ENCODE peak calls at places on chromosomes 5 and 9, in seven cellular contexts. N is AG04449, P is astrocyte of the spinal cord, T is adrenal gland, X is thoracic aorta, K is fibroblast of pulmonary artery, B is OCI-LY7. Q is an unnamed sample.
A peak's percentile ranks its signal among the peaks of the same experiment; 100 is the strongest.

GRCh38 chr5:14687023-14687665 is 22.6 kb downstream of the OTULIN start:
- DNase-seq in N (no peak), P (peak; percentile 54), T (no peak), X (no peak), K (peak; percentile 23), B (no peak), Q (peak; percentile 44)

GRCh38 chr5:177399903-177400868 is at the start of gene PFN3:
- DNase-seq in N (no peak), P (peak; percentile 27), T (no peak), X (no peak), K (peak; percentile 39), B (no peak), Q (no peak)

GRCh38 chr9:82313697-82314096 is 325.1 kb downstream of the SPATA31D1 start:
- DNase-seq in N (no peak), P (no peak), T (no peak), X (no peak), K (no peak), B (no peak), Q (no peak)

GRCh38 chr5:135594416-135594960 is 15.7 kb upstream of the CXCL14 start:
- DNase-seq in N (no peak), P (no peak), T (no peak), X (no peak), K (no peak), B (no peak), Q (no peak)

GRCh38 chr9:19085295-19085694 is 17.4 kb downstream of the HAUS6 start:
- DNase-seq in N (no peak), P (no peak), T (no peak), X (no peak), K (peak; percentile 16), B (peak; percentile 27), Q (peak; percentile 5)

GRCh38 chr5:8773091-8773615 is 772.7 kb downstream of the SEMA5A start:
- DNase-seq in N (no peak), P (no peak), T (no peak), X (no peak), K (no peak), B (no peak), Q (no peak)

GRCh38 chr9:127166651-127167524 is 44.5 kb upstream of the ANGPTL2 start:
- DNase-seq in N (no peak), P (no peak), T (peak; percentile 18), X (no peak), K (no peak), B (peak; percentile 98), Q (no peak)

GRCh38 chr5:37717613-37718431 is 122.0 kb downstream of the GDNF start:
- DNase-seq in N (no peak), P (peak; percentile 94), T (peak; percentile 59), X (no peak), K (peak; percentile 94), B (no peak), Q (peak; percentile 95)

GRCh38 chr5:148107608-148108007 is 43.8 kb downstream of the SPINK5 start:
- DNase-seq in N (no peak), P (no peak), T (no peak), X (no peak), K (no peak), B (no peak), Q (no peak)

GRCh38 chr9:242461-243080 is 27.9 kb downstream of the DOCK8 start:
- DNase-seq in N (no peak), P (no peak), T (no peak), X (no peak), K (no peak), B (no peak), Q (no peak)

GRCh38 chr5:120326651-120327050 is 137.4 kb upstream of the PRR16 start:
- DNase-seq in N (no peak), P (no peak), T (no peak), X (no peak), K (no peak), B (no peak), Q (no peak)

GRCh38 chr9:109440117-109440515 is 58.0 kb downstream of the PTPN3 start:
- DNase-seq in N (no peak), P (no peak), T (peak; percentile 77), X (no peak), K (no peak), B (no peak), Q (no peak)

GRCh38 chr5:40021007-40021406 is 596.2 kb upstream of the DAB2 start:
- DNase-seq in N (no peak), P (no peak), T (no peak), X (no peak), K (no peak), B (peak; percentile 10), Q (peak; percentile 23)

GRCh38 chr9:36623280-36623679 is 50.6 kb downstream of the MELK start:
- DNase-seq in N (no peak), P (peak; percentile 4), T (no peak), X (no peak), K (peak; percentile 35), B (no peak), Q (peak; percentile 51)

GRCh38 chr5:126339215-126339805 is 83.9 kb upstream of the GRAMD2B start:
- DNase-seq in N (peak; percentile 41), P (peak; percentile 77), T (peak; percentile 67), X (peak; percentile 29), K (peak; percentile 87), B (peak; percentile 74), Q (peak; percentile 87)

GRCh38 chr9:15696979-15697378 is 144.1 kb downstream of the CCDC171 start:
- DNase-seq in N (no peak), P (no peak), T (no peak), X (no peak), K (no peak), B (no peak), Q (peak; percentile 38)

DNA sequence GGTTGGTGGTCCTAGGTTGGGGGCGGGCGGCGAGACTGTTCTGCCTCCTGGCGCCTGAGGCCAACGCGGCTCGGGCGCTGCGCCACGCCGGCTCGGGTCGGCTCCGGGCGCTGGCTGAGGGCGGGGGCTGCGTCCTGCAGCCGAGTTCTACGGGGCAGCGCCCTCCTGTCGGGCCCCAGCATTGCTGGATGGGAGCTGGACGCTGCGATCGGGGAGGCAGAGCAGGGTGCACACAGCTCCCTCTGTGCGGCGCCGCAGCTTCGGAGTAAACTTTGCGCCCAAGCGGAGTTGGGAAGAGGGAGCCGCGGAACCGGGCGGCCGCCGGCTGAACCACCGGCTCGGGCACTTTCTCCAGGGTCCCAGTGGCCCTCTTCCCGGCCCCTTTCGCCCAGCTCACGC is 530 bp downstream of the PRDM6 start:
- DNase-seq in N (no peak), P (peak; percentile 33), T (no peak), X (no peak), K (peak; percentile 39), B (no peak), Q (peak; percentile 55)
- H3K4me3 ChIP-seq in N (peak overlapping the region; percentile 59), P (peak overlapping the region; percentile 29), T (peak overlapping the region; percentile 13), X (peak overlapping the region; percentile 93), K (peak overlapping the region; percentile 51), B (no peak overlapping the region), Q (peak overlapping the region; percentile 46)

DNA sequence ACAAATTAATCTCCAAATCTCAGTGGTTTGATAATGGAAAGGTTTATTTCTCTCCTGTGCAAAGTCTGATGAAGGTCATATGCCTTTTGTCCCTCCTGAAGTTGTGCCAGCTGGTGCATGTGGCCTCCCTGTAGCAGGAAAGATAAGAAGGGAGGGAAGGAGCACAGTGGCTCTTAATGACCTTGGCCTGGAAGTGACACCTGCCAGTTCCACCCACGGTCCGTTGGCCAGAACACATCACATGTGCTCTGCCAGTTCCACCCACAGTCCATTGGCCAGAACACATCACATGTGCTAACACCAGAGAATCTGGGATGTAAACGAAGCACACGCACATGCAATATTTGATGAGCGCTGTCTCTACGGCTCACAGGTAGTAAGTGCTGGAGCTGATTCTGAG is 130.9 kb downstream of the DOCK2 start:
- DNase-seq in N (no peak), P (no peak), T (peak; percentile 74), X (no peak), K (no peak), B (peak; percentile 7), Q (no peak)
- TF ChIP-seq CTCF in N (no peak), P (no peak), T (no peak), X (no peak), K (no peak), B (no peak), Q (no peak)

DNA sequence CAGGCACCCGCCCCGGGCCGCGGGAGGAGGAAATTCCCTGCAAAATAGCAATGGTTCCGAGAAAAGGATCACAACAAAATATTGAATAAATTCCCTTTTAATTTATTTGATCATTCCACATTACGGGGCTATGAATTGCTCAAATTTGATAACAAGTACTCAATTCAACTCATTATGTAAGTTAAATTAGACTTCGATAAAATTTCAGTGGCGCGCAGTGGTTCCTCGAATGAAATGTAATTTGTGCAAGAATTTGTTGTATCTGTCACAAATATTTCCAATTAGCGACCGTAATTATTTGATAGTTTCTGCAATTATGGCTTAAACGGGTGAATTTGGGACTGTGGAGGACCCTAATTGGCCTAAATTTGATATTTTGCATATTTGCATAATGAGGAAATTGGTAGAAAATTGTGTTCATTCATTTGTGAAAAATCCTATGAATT is 76.0 kb upstream of the TBCA start:
- DNase-seq in N (no peak), P (no peak), T (no peak), X (no peak), K (no peak), B (no peak), Q (peak; percentile 5)
- H3K4me3 ChIP-seq in N (peak overlapping the region; percentile 61), P (peak overlapping the region; percentile 45), T (peak overlapping the region; percentile 45), X (peak overlapping the region; percentile 83), K (peak overlapping the region; percentile 58), B (no peak overlapping the region), Q (peak overlapping the region; percentile 71)

GRCh38 chr5:142770650-142771609 is 753 bp downstream of the ARHGAP26 start:
- DNase-seq in N (no peak), P (peak; percentile 39), T (peak; percentile 54), X (no peak), K (peak; percentile 28), B (peak; percentile 68), Q (peak; percentile 32)

GRCh38 chr5:142769251-142769792 is 855 bp upstream of the ARHGAP26 start:
- DNase-seq in N (no peak), P (no peak), T (no peak), X (no peak), K (no peak), B (no peak), Q (no peak)

GRCh38 chr5:142772766-142773293 is 2.7 kb downstream of the ARHGAP26 start:
- DNase-seq in N (no peak), P (no peak), T (no peak), X (no peak), K (no peak), B (no peak), Q (no peak)

GRCh38 chr5:142767925-142768324 is 2.3 kb upstream of the ARHGAP26 start:
- DNase-seq in N (no peak), P (no peak), T (no peak), X (no peak), K (no peak), B (no peak), Q (no peak)

DNA sequence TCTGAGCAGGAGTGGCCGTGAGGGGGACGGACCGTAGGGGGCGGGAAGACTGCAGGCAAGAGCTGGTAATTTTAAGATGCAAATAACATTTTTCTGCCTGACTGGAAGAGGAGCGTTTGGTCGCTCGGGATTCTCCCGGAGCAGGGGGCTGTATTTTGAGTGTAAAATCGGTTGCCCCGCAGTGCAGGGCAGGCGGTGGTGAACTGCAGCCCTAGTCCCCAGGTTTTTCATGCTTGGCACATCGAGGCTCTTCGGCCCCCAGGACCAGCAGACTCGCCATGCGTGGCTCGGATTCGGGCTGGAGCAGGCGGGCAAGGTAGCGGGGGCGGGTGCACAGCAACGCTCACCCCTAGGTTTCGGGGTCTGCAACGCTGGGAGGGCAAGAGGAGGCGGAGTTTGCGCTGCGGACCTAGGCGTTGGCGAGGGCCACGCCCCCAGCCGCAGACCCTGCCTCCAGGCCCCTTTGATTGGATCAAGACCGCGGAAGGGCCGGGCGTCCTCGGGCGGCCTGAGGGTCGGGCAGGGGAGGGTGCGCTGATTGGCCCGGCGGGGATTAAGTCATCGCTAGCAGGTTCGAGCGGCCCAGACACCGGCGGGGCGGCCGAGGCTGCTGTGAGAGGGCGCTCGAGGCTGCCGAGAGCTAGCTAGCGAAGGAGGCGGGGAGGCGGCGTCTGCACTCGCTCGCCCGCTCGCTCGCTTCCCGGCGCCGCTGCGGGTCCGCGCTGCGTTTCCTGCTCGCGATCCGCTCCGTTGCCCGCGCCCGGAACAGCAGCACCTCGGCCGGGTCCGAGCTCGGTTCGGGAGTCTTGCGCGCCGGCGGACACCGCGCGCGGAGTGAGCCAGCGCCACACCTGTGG is at the start of gene ARHGAP26:
- DNase-seq in N (peak; percentile 65), P (peak; percentile 97), T (peak; percentile 96), X (peak; percentile 87), K (peak; percentile 95), B (peak; percentile 96), Q (peak; percentile 97)
- TF ChIP-seq CTCF in N (peak; percentile 70), P (peak; percentile 41), T (no peak), X (no peak), K (peak; percentile 8), B (no peak), Q (peak; percentile 45)